ENCODE peak calls at places on chromosomes 5 and 9, in ten cellular contexts. V, Y, K, D, U, H, T, N, E and Z are unnamed samples.

GRCh38 chr5:171850354-171850947 is 64.8 kb downstream of the SMIM23 start:
- DNase-seq in Y (no peak), V (peak), D (no peak), K (no peak), N (no peak), T (no peak), E (peak), U (no peak), H (peak), Z (no peak)

GRCh38 chr5:164663223-164663989 is 1158.0 kb downstream of the MAT2B start:
- DNase-seq in U (no peak), H (no peak), D (no peak), E (no peak), T (no peak), K (no peak), Y (no peak), N (no peak), V (no peak), Z (no peak)

GRCh38 chr5:14871084-14871572 is 450 bp downstream of the ANKH start:
- DNase-seq in Y (peak), U (peak), N (peak), K (peak), H (no peak), T (peak), D (peak), V (peak), E (no peak), Z (peak)

GRCh38 chr9:133238272-133238850 is 29.3 kb upstream of the OBP2B start:
- DNase-seq in D (peak), U (peak), V (peak), N (peak), H (peak), K (no peak), T (peak), E (peak), Y (peak), Z (no peak)

GRCh38 chr5:93717162-93717561 is 24.2 kb downstream of the POU5F2 start:
- DNase-seq in U (no peak), E (no peak), D (no peak), H (peak), T (no peak), K (no peak), V (no peak), Y (no peak), N (no peak), Z (no peak)

GRCh38 chr9:114691046-114691955 is 9.3 kb upstream of the TEX48 start:
- DNase-seq in T (peak), V (no peak), E (no peak), U (no peak), K (peak), Y (no peak), N (peak), D (no peak), H (peak), Z (no peak)

GRCh38 chr9:95808001-95808400 is 67.5 kb upstream of the ERCC6L2 start:
- DNase-seq in V (no peak), H (no peak), T (no peak), E (no peak), N (no peak), Y (no peak), K (no peak), U (no peak), D (no peak), Z (no peak)

GRCh38 chr9:16335788-16336580 is 534.5 kb downstream of the BNC2 start:
- DNase-seq in H (peak), U (no peak), T (no peak), K (no peak), N (no peak), E (no peak), V (no peak), Y (peak), D (peak), Z (no peak)

GRCh38 chr9:76634356-76635054 is 129.7 kb upstream of the PCA3 start:
- DNase-seq in U (no peak), H (peak), K (no peak), T (no peak), E (no peak), N (no peak), D (no peak), Y (no peak), V (peak), Z (no peak)

GRCh38 chr5:94890907-94891306 is 272.4 kb downstream of the SLF1 start:
- DNase-seq in Y (no peak), V (no peak), U (no peak), D (no peak), H (no peak), K (no peak), N (no peak), E (no peak), T (no peak), Z (no peak)

GRCh38 chr5:135310328-135310989 is 88.6 kb downstream of the MACROH2A1 start:
- DNase-seq in T (no peak), E (no peak), U (no peak), H (no peak), D (no peak), Y (no peak), N (no peak), V (no peak), K (no peak), Z (no peak)

GRCh38 chr9:100413839-100414420 is 13.0 kb upstream of the MSANTD3 start:
- DNase-seq in H (no peak), N (no peak), U (peak), T (no peak), V (no peak), E (no peak), D (no peak), K (no peak), Y (no peak), Z (no peak)

GRCh38 chr5:141870226-141870625 is 8.0 kb downstream of the PCDH1 start:
- DNase-seq in N (no peak), Y (peak), V (no peak), K (no peak), T (no peak), U (no peak), D (no peak), E (no peak), H (no peak), Z (no peak)

GRCh38 chr9:98070704-98071103 is 14.2 kb downstream of the NANS start:
- DNase-seq in E (no peak), K (no peak), V (no peak), U (no peak), T (no peak), D (no peak), Y (no peak), H (no peak), N (no peak), Z (no peak)
- H3K27ac ChIP-seq in E (no peak), K (no peak), V (no peak), U (no peak), T (no peak), D (no peak), Y (no peak), H (no peak), N (no peak), Z (no peak)

DNA sequence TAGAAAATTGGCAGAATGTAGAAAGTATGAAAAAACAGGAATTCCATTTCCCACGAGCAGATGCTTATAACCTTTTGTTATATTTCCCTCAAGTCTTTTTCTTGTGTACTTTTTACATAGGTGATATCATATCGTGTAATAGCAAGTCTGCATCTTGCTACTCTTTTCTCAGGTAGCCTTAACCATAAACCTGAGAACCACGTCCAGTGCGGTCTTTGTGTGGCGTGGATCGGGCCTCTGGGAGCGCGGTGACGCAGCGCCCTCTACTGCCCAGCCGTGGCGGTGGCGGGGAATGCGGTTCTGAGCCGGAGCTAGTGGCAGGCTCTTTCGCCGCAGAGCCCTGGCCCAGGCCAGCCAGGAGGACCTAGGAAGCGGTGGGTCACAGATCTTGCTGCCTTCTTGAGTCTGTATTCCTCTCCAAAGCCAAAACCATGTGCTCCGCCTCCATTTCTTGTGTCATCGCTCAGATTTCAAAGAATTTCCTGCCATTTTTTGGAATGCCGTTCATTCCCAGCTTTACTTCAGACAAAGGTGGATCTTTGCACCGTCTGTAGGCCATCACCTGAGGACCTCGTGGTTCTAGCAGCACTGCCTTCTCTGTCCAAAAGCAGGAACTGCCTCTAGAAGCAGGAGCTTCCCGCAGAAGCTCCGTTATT is 71.9 kb downstream of the MVB12B start:
- DNase-seq in N (peak), U (peak), D (peak), Y (peak), E (peak), K (peak), T (peak), V (peak), H (peak), Z (peak)
- H3K27ac ChIP-seq in N (no peak), U (no peak), D (no peak), Y (no peak), E (no peak), K (no peak), T (peak), V (no peak), H (no peak), Z (peak)

DNA sequence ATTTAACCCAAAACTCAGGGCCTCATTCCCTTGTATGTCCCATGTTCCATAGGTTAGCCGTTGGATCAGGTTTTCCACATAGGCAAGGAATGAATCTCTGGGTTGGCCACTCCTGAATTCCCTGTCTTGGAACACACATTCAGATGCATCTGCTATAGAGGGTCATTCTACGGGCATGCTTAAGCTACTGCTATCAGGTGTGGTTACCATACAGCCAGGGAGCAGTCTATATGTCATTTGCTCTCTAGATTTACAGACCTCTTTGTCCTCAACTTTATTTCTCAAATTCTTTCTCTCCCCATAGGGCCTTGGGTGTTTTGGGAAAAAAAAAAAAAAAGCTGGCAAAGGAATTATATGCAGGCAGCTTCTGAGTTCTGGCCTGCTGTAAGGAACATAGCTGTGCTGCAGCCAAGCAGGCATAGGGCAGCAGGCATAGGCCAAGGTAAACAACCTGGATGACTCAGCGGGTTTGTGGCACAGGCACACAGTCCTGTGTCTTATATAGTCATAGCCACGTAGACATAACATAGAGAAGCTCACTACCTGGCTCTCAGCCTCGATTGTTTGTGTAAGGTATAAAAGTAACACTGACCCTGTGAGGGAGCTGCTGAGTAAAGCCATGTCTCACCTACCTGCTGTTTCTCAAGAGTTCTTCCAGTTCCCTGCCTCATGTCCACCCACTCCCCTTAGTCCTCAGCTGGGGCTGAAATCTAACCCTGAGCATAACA is 141.5 kb downstream of the OSTF1 start:
- DNase-seq in Y (peak), N (no peak), K (no peak), U (no peak), V (no peak), T (no peak), H (no peak), E (no peak), D (peak), Z (no peak)
- H3K27ac ChIP-seq in Y (peak), N (no peak), K (no peak), U (no peak), V (no peak), T (no peak), H (no peak), E (no peak), D (peak), Z (no peak)

GRCh38 chr9:134670042-134670525 is 28.5 kb downstream of the COL5A1 start:
- DNase-seq in V (no peak), D (no peak), Y (no peak), H (peak), U (no peak), T (no peak), N (no peak), E (no peak), K (no peak), Z (no peak)

GRCh38 chr9:134669556-134669955 is 28.0 kb downstream of the COL5A1 start:
- DNase-seq in H (no peak), Y (no peak), U (no peak), E (no peak), D (no peak), T (no peak), V (no peak), K (no peak), N (no peak), Z (no peak)

GRCh38 chr9:134671341-134672113 is 29.9 kb downstream of the COL5A1 start:
- DNase-seq in T (no peak), E (no peak), Y (no peak), H (peak), K (no peak), V (no peak), N (no peak), D (no peak), U (no peak), Z (no peak)

GRCh38 chr9:134666801-134667200 is 25.2 kb downstream of the COL5A1 start:
- DNase-seq in H (no peak), T (no peak), D (no peak), U (no peak), K (no peak), Y (no peak), E (no peak), N (no peak), V (no peak), Z (no peak)

DNA sequence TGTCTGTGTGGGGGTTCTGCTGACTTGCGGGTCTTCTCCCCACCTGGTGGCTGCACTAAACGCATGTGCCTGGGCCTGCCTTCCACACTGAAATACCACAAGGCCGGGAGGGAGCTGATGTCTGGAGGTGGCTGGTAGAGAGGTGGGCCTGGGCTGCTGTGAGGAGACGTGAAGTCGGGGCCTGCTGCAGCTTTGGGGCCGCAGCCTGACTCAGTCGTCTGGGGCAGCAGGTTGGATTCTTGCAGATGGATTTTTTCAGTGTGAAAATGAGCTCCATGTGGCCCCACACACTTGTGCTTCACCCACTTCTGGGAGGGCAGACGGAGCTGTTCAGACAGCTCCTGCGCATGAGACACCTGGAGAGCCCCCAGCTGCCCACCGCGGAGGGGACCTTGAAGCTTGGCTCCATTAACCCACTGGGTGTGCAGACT is 29.3 kb downstream of the COL5A1 start:
- DNase-seq in V (no peak), H (no peak), D (no peak), U (no peak), T (no peak), E (no peak), N (no peak), Y (no peak), K (no peak), Z (no peak)
- H3K27ac ChIP-seq in V (no peak), H (peak), D (no peak), U (no peak), T (no peak), E (no peak), N (no peak), Y (no peak), K (no peak), Z (no peak)

DNA sequence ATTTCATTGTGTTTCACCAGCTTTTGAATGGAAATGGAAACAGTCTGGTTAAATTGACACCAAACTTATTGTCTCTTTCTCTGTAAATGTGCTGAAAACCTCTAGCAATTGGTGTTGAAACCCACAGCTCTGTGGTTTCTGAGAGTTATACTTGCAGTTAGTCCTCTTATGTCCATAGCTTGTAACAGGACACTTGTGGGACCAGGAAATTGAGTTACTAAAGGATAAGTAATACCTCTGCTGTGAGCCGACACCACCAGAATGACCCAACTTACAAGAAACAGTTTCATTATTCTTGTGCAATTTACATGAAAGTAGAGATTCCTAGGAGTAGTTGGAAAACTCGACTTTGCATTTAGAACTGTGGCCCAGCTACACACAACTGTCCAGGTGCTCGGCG is 191.5 kb downstream of the CFAP90 start:
- DNase-seq in T (no peak), E (no peak), D (no peak), U (no peak), V (no peak), K (no peak), H (no peak), Y (no peak), N (no peak), Z (no peak)
- H3K27ac ChIP-seq in T (no peak), E (no peak), D (no peak), U (no peak), V (no peak), K (no peak), H (no peak), Y (no peak), N (no peak), Z (no peak)

GRCh38 chr9:110130791-110131416 is 77.1 kb downstream of the C9orf152 start:
- DNase-seq in Y (no peak), V (no peak), U (no peak), T (no peak), D (no peak), H (no peak), E (no peak), K (no peak), N (no peak), Z (no peak)

GRCh38 chr9:110131499-110131898 is 76.5 kb downstream of the C9orf152 start:
- DNase-seq in H (no peak), T (no peak), D (no peak), V (no peak), N (no peak), K (no peak), E (no peak), Y (no peak), U (no peak), Z (no peak)

GRCh38 chr9:110135858-110136257 is 72.1 kb downstream of the C9orf152 start:
- DNase-seq in U (no peak), T (no peak), K (no peak), H (no peak), N (no peak), D (no peak), E (no peak), V (no peak), Y (no peak), Z (no peak)

GRCh38 chr9:110133608-110134214 is 74.2 kb downstream of the C9orf152 start:
- DNase-seq in H (peak), D (no peak), U (no peak), N (no peak), T (no peak), K (no peak), E (no peak), Y (no peak), V (no peak), Z (no peak)

DNA sequence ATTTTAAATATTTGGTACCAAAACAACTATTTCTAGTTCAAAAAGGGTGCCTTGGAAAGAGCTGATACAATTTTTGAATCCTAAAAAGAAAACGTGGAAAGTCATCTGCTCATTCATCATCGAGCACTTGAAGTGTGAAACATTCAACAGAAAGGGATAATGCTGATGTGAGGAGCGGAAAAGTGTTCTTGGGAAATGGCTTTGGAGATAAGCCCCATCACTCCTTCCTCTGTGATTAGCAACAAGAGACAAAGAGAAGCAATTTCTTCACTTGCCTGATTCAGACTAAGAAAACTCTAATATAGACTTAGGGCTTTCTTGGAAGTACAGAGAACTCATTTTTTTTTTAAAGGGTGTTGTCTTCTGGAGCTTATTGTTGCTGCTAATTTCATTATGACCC is 74.9 kb downstream of the C9orf152 start:
- DNase-seq in Y (no peak), D (no peak), H (no peak), T (no peak), V (no peak), E (no peak), U (no peak), K (no peak), N (no peak), Z (no peak)
- H3K27ac ChIP-seq in Y (no peak), D (no peak), H (no peak), T (no peak), V (no peak), E (no peak), U (no peak), K (no peak), N (no peak), Z (no peak)

DNA sequence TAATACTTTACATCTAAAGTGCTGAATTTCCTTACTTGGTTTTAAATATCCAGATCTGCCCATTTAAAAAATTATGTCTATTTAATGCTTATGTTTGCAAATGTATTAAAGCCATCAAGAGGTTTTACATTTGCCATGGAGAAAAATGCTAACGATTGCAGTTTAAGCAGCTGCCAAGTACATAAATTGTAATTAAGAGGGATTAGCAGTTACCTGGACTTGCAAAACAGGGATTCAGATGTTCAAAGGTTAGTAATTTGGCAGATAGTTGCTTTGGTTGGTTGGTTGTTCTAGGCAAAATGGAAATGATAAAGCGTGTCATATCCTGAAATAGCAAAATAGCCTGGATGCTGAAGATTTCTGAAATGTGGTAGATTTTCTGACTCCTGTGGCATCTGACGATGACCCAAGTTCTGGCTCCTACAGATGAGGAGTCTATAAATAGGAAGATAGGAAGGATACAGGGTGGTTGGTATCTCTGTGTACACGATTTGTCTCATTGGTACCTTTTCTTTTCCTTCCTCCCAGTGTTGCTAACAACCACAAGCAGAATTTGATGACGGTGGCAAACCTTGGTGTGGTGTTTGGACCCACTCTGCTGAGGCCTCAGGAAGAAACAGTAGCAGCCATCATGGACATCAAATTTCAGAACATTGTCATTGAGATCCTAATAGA is 282.9 kb downstream of the NR3C1 start:
- DNase-seq in U (no peak), E (no peak), D (no peak), V (no peak), K (no peak), T (no peak), N (no peak), Y (no peak), H (no peak), Z (no peak)
- H3K27ac ChIP-seq in U (no peak), E (no peak), D (no peak), V (no peak), K (no peak), T (no peak), N (no peak), Y (no peak), H (no peak), Z (no peak)